ENCODE peak calls at places on chromosomes 11 and 22, in five cellular contexts. H is astrocyte, X is spleen, Z is tibial artery, L is Peyer's patch. E is an unnamed sample. For H3K4me1, the result is how much of the 10 kb centered on the place peaks cover.

GRCh38 chr11:70743941-70744351 is 345.6 kb downstream of the CTTN start:
- DNase-seq in H (no peak), X (no peak), Z (no peak), L (peak), E (no peak)

GRCh38 chr11:127996825-127997224 is 590.5 kb downstream of the ETS1 start:
- DNase-seq in H (peak), X (no peak), Z (no peak), L (no peak), E (no peak)

GRCh38 chr11:76236092-76237026 is 30.1 kb upstream of the WNT11 start:
- DNase-seq in H (peak), X (peak), Z (no peak), L (no peak), E (peak)

GRCh38 chr11:119423459-119424254 is 685 bp upstream of the THY1 start:
- DNase-seq in H (no peak), X (no peak), Z (no peak), L (no peak), E (no peak)

GRCh38 chr22:24728790-24729637 is 45.5 kb downstream of the PIWIL3 start:
- DNase-seq in H (peak), X (no peak), Z (no peak), L (no peak), E (peak)

GRCh38 chr22:49555526-49555925 is 272.1 kb downstream of the BRD1 start:
- DNase-seq in H (no peak), X (peak), Z (peak), L (peak), E (no peak)

GRCh38 chr11:68090706-68091105 is 30.5 kb downstream of the CHKA start:
- DNase-seq in H (peak), X (no peak), Z (no peak), L (no peak), E (no peak)

GRCh38 chr11:3134651-3135490 is 30.2 kb downstream of the OSBPL5 start:
- DNase-seq in H (no peak), X (peak), Z (peak), L (peak), E (peak)

GRCh38 chr22:43737150-43737828 is 74.8 kb downstream of the EFCAB6 start:
- DNase-seq in H (no peak), X (no peak), Z (no peak), L (no peak), E (no peak)

GRCh38 chr11:2525941-2526807 is 81.4 kb downstream of the KCNQ1 start:
- DNase-seq in H (no peak), X (peak), Z (peak), L (peak), E (peak)

GRCh38 chr11:124762077-124762623 is at the start of gene ESAM:
- DNase-seq in H (no peak), X (peak), Z (peak), L (peak), E (peak)

GRCh38 chr11:61113209-61113608 is 10.9 kb downstream of the CD5 start:
- DNase-seq in H (no peak), X (peak), Z (no peak), L (no peak), E (no peak)

GRCh38 chr22:29269731-29270474 is 1.8 kb downstream of the EWSR1 start:
- DNase-seq in H (no peak), X (no peak), Z (peak), L (no peak), E (no peak)

GRCh38 chr11:2788751-2789140 is 89.0 kb upstream of the KCNQ1OT1 start:
- DNase-seq in H (no peak), X (peak), Z (no peak), L (peak), E (peak)

GRCh38 chr11:111735262-111736116 is 30.7 kb downstream of the PPP2R1B start:
- DNase-seq in H (peak), X (peak), Z (peak), L (no peak), E (peak)

GRCh38 chr11:2193099-2193886 is 21.7 kb upstream of the TH start:
- DNase-seq in H (no peak), X (no peak), Z (no peak), L (peak), E (no peak)

GRCh38 chr11:29282088-29282487 is 734.7 kb downstream of the KCNA4 start:
- DNase-seq in H (peak), X (no peak), Z (no peak), L (no peak), E (no peak)

GRCh38 chr22:40764743-40765441 is 54.3 kb downstream of the SLC25A17 start:
- DNase-seq in H (no peak), X (no peak), Z (no peak), L (no peak), E (no peak)

GRCh38 chr11:69366591-69366990 is 72.6 kb downstream of the MYEOV start:
- DNase-seq in H (no peak), X (no peak), Z (no peak), L (no peak), E (no peak)

GRCh38 chr11:75032550-75032935 is 43.8 kb downstream of the NEU3 start:
- DNase-seq in H (no peak), X (no peak), Z (no peak), L (no peak), E (no peak)

GRCh38 chr11:103683581-103683980 is 352.9 kb upstream of the DDI1 start:
- DNase-seq in H (peak), X (no peak), Z (no peak), L (no peak), E (no peak)

GRCh38 chr11:15774021-15774862 is 582.1 kb downstream of the SOX6 start:
- DNase-seq in H (no peak), X (no peak), Z (no peak), L (no peak), E (no peak)

GRCh38 chr22:20646906-20647305 is 127.0 kb upstream of the SERPIND1 start:
- DNase-seq in H (no peak), X (no peak), Z (no peak), L (no peak), E (no peak)

GRCh38 chr11:7143908-7144307 is 55.1 kb downstream of the RBMXL2 start:
- DNase-seq in H (no peak), X (no peak), Z (no peak), L (no peak), E (no peak)

GRCh38 chr11:121615506-121615905 is 162.7 kb upstream of the SORL1-AS1 start:
- DNase-seq in H (peak), X (no peak), Z (no peak), L (no peak), E (no peak)

GRCh38 chr11:89491141-89491690 is at the start of gene NOX4:
- DNase-seq in H (peak), X (peak), Z (peak), L (peak), E (peak)

GRCh38 chr22:17272511-17272991 is 53.3 kb upstream of the ADA2 start:
- DNase-seq in H (no peak), X (peak), Z (no peak), L (no peak), E (no peak)

GRCh38 chr11:65274734-65275682 is 13.2 kb downstream of the POLA2 start:
- DNase-seq in H (peak), X (peak), Z (peak), L (no peak), E (peak)

GRCh38 chr22:38694945-38695344 is 5.8 kb downstream of the JOSD1 start:
- DNase-seq in H (no peak), X (no peak), Z (no peak), L (no peak), E (no peak)
- H3K4me1 ChIP-seq in H (under half), X (under half), Z (half or more), L (under half), E (half or more)

GRCh38 chr11:109996060-109996459 is 97.1 kb upstream of the ZC3H12C start:
- DNase-seq in H (no peak), X (no peak), Z (no peak), L (no peak), E (no peak)

GRCh38 chr11:110000045-110000502 is 93.1 kb upstream of the ZC3H12C start:
- DNase-seq in H (peak), X (no peak), Z (no peak), L (no peak), E (no peak)

GRCh38 chr11:109993786-109994185 is 99.4 kb upstream of the ZC3H12C start:
- DNase-seq in H (peak), X (no peak), Z (no peak), L (no peak), E (no peak)

GRCh38 chr11:109998921-109999320 is 94.3 kb upstream of the ZC3H12C start:
- DNase-seq in H (no peak), X (no peak), Z (no peak), L (no peak), E (no peak)

DNA sequence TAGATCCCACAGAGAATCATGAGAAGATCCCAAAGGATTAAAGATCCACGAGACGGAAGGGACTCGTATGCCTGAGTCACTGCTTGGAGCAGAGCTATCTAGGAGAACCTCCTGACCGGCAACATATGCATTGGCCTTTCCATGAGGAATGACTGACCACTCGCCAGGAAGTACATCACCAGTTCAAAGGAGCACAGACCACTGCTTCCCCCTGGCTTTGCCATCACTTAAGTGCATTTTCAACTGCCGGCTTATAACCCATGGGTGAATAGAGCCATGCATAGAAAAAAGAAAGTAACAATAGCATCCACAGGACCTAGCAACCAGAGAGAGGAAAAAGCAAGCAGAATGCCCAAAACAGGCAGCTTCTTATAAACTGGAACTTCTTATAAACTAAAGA is 98.3 kb upstream of the ZC3H12C start:
- DNase-seq in H (no peak), X (no peak), Z (no peak), L (no peak), E (no peak)
- TF ChIP-seq CTCF in H (no peak), X (no peak), Z (no peak), L (no peak), E (no peak)

DNA sequence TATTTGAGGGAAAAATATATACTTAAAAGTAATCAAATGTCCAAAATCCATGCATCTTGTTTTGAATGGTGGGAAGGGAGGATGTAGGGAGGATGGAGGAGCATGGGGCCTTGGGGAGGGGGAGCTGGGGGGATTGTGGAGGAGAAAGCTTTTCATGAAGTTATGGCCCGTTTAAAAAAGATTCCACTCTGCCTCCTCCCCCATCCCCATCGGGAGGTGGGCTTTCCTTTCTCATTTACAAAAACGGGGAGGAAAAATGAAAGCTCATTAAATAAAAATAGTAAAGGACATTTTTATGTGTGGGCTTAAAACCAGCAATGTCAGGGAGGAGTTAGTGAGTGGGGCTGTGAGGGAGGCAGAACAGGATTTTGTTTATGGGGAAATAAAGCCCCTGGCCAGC is 83.1 kb downstream of the ZBTB16 start:
- DNase-seq in H (no peak), X (no peak), Z (no peak), L (no peak), E (no peak)
- H3K4me1 ChIP-seq in H (under half), X (under half), Z (half or more), L (under half), E (half or more)

GRCh38 chr11:33685061-33685460 is 15.6 kb downstream of the C11orf91 start:
- DNase-seq in H (no peak), X (no peak), Z (no peak), L (no peak), E (no peak)

GRCh38 chr11:33682019-33682418 is 18.6 kb downstream of the C11orf91 start:
- DNase-seq in H (no peak), X (no peak), Z (no peak), L (no peak), E (no peak)

GRCh38 chr11:33684003-33684715 is 16.5 kb downstream of the C11orf91 start:
- DNase-seq in H (no peak), X (no peak), Z (no peak), L (no peak), E (no peak)

GRCh38 chr11:33687733-33688479 is 12.7 kb downstream of the C11orf91 start:
- DNase-seq in H (peak), X (no peak), Z (no peak), L (no peak), E (no peak)

GRCh38 chr11:33682446-33682845 is 18.2 kb downstream of the C11orf91 start:
- DNase-seq in H (no peak), X (no peak), Z (no peak), L (no peak), E (no peak)
- TF ChIP-seq CTCF in H (no peak), X (no peak), Z (no peak), L (no peak), E (peak)

E was measured in left ventricle myocardium inferior.